ENCODE peak calls at places on chromosomes 1 and 21, in ten cellular contexts. O is upper lobe of right lung, P is tibial artery, T is neural progenitor cell, K is A549, J is cardiac muscle cell, S is MM.1S, B is fibroblast of lung, V is ascending aorta, E is progenitor cell of endocrine pancreas. U is an unnamed sample.

GRCh38 chr1:243756529-243756928 is 93.5 kb downstream of the AKT3 start:
- DNase-seq in K (no peak), V (no peak), S (no peak), J (no peak), P (no peak), T (no peak), E (no peak), B (no peak), O (no peak), U (no peak)

GRCh38 chr1:38131024-38131585 is 84.5 kb upstream of the POU3F1 start:
- DNase-seq in J (no peak), V (no peak), E (no peak), S (no peak), O (no peak), P (no peak), K (no peak), T (no peak), B (peak; percentile 50), U (peak; percentile 22)

GRCh38 chr1:109300650-109301151 is 6.1 kb downstream of the MYBPHL start:
- DNase-seq in K (no peak), B (no peak), V (no peak), P (no peak), T (no peak), S (no peak), E (no peak), O (no peak), J (no peak), U (no peak)

GRCh38 chr21:32412998-32413504 is 545 bp downstream of the EVA1C start:
- DNase-seq in J (no peak), E (no peak), T (no peak), V (peak; percentile 83), B (no peak), K (no peak), P (peak; percentile 87), O (peak; percentile 80), S (no peak), U (no peak)

GRCh38 chr21:14675774-14676530 is 129.8 kb upstream of the SAMSN1 start:
- DNase-seq in P (no peak), B (no peak), E (no peak), O (no peak), J (no peak), V (no peak), K (no peak), S (peak; percentile 91), T (no peak), U (peak; percentile 49)

GRCh38 chr21:17506936-17507335 is 5.9 kb upstream of the CXADR start:
- DNase-seq in V (no peak), E (no peak), S (no peak), B (no peak), T (no peak), O (no peak), P (no peak), K (no peak), J (no peak), U (no peak)

GRCh38 chr1:159229896-159230295 is 25.2 kb downstream of the ACKR1 start:
- DNase-seq in E (no peak), P (no peak), T (no peak), B (peak; percentile 3), O (no peak), S (no peak), V (no peak), J (no peak), K (peak; percentile 24), U (no peak)

GRCh38 chr1:112341986-112342385 is 54.0 kb upstream of the CTTNBP2NL start:
- DNase-seq in E (no peak), S (no peak), T (no peak), V (no peak), B (no peak), O (no peak), J (no peak), P (no peak), K (no peak), U (no peak)

GRCh38 chr1:207711285-207711684 is 40.6 kb upstream of the CD46 start:
- DNase-seq in V (no peak), B (no peak), T (peak; percentile 2), E (no peak), P (no peak), J (no peak), S (peak; percentile 36), O (no peak), K (peak; percentile 59), U (no peak)

GRCh38 chr21:39136711-39137110 is 46.5 kb downstream of the PSMG1 start:
- DNase-seq in V (no peak), J (no peak), O (no peak), K (no peak), S (no peak), E (no peak), B (peak; percentile 56), T (no peak), P (no peak), U (no peak)

GRCh38 chr1:117573386-117574040 is 32.3 kb upstream of the TENT5C start:
- DNase-seq in K (no peak), J (no peak), T (no peak), B (peak; percentile 5), P (no peak), E (no peak), V (peak; percentile 42), S (no peak), O (no peak), U (no peak)

GRCh38 chr1:40939320-40940059 is 40.0 kb upstream of the CTPS1 start:
- DNase-seq in B (peak; percentile 16), T (no peak), O (no peak), E (no peak), S (no peak), K (peak; percentile 69), P (peak; percentile 67), V (peak; percentile 68), J (no peak), U (no peak)

GRCh38 chr1:34590211-34590623 is 164.6 kb upstream of the GJB5 start:
- DNase-seq in P (no peak), T (peak; percentile 33), S (no peak), B (peak; percentile 3), J (no peak), V (no peak), E (no peak), K (peak; percentile 6), O (no peak), U (no peak)

GRCh38 chr1:221392453-221392852 is 349.4 kb downstream of the DUSP10 start:
- DNase-seq in V (peak; percentile 84), P (peak; percentile 70), B (peak; percentile 89), K (no peak), E (no peak), S (no peak), O (no peak), J (no peak), T (no peak), U (no peak)

GRCh38 chr1:154335351-154335714 is 10.0 kb downstream of the ATP8B2 start:
- DNase-seq in B (no peak), E (no peak), K (no peak), S (no peak), P (no peak), T (no peak), O (no peak), V (no peak), J (no peak), U (no peak)
- TF ChIP-seq CTCF in B (no peak), E (no peak), K (peak; percentile 17), S (no peak), P (peak; percentile 19), T (peak; percentile 3), O (no peak), V (no peak), J (no peak), U (peak; percentile 47)

GRCh38 chr1:8357329-8358101 is 39.6 kb downstream of the SLC45A1 start:
- DNase-seq in O (no peak), S (no peak), B (no peak), V (no peak), K (no peak), E (no peak), J (no peak), T (no peak), P (no peak), U (no peak)

GRCh38 chr1:8360493-8361197 is 42.7 kb downstream of the SLC45A1 start:
- DNase-seq in K (no peak), S (no peak), V (no peak), J (no peak), T (no peak), B (no peak), E (no peak), P (no peak), O (no peak), U (no peak)

GRCh38 chr1:8358241-8358896 is 40.5 kb downstream of the SLC45A1 start:
- DNase-seq in O (no peak), T (no peak), E (no peak), J (no peak), S (no peak), P (peak; percentile 66), K (no peak), B (no peak), V (no peak), U (no peak)

GRCh38 chr1:8359617-8360481 is 41.9 kb downstream of the SLC45A1 start:
- DNase-seq in P (no peak), B (no peak), O (peak; percentile 51), S (no peak), V (no peak), J (no peak), T (no peak), K (no peak), E (no peak), U (no peak)

DNA sequence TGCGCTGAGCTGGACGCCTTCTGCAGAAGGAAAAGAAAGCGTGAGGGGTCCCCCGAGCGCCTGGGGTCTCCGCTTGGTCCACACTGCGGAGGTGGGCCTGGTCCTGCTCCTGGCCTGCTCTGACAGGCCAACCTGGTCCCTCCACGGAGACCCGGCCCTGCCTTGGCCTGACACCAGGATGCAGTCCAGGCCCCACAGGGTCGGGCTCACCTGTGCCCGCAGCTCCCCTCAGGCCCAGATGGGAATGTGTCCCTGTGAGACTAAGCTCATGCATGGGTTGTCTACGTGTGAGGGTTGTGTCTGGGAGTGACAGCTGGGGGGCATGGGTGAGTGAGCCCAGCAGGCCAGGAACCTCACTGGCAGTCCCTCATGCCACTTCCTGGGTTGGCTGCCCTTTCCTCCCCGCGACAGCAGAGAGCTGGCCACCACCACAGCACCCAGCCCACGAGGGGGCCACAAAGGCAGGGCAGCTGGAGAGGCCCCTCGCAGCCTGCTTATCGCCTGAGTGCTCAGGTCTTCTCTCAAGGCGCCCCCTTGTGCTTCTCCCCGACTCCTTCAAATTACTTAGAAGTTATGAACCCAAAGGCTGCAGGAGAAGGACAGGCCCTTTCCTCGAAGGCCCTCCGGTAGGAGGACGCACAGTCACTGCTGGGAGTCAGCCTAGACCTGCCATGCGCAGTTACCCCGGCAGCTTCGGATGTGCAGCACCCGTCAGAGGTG is 41.1 kb downstream of the SLC45A1 start:
- DNase-seq in K (no peak), T (no peak), P (no peak), J (no peak), B (no peak), E (no peak), O (no peak), S (no peak), V (no peak), U (no peak)
- TF ChIP-seq CTCF in K (no peak), T (no peak), P (no peak), J (no peak), B (no peak), E (no peak), O (no peak), S (no peak), V (no peak), U (no peak)

GRCh38 chr1:30679201-30679975 is 44.0 kb downstream of the MATN1 start:
- DNase-seq in P (peak; percentile 43), J (no peak), T (no peak), E (no peak), B (no peak), O (peak; percentile 35), V (no peak), S (no peak), K (no peak), U (no peak)
- TF ChIP-seq CTCF in P (no peak), J (no peak), T (no peak), E (no peak), B (no peak), O (no peak), V (no peak), S (no peak), K (no peak), U (no peak)

GRCh38 chr1:83717785-83718184 is 281.1 kb downstream of the TTLL7 start:
- DNase-seq in O (no peak), V (no peak), S (no peak), K (no peak), P (no peak), E (no peak), J (no peak), B (no peak), T (no peak), U (no peak)
- TF ChIP-seq CTCF in O (no peak), V (no peak), S (no peak), K (no peak), P (no peak), E (no peak), J (no peak), B (no peak), T (no peak), U (no peak)

U was measured in CD14-positive monocyte.